ENCODE peak calls at places on chromosomes 7 and 10, in eight cellular contexts. One of them, this sample, is unnamed.

GRCh38 chr7:1736469-1736817 is 66.4 kb downstream of the ELFN1 start:
- DNase-seq in HepG2: no peak
- DNase-seq in endothelial cell of umbilical vein: no peak
- DNase-seq in GM12878: no peak
- DNase-seq in H1: no peak
- DNase-seq in A549: no peak
- DNase-seq in K562: no peak
- DNase-seq in HCT116: no peak
- DNase-seq in this sample: peak; percentile 85

GRCh38 chr7:151351967-151352366 is 10.4 kb downstream of the NUB1 start:
- DNase-seq in endothelial cell of umbilical vein: no peak
- DNase-seq in A549: no peak
- DNase-seq in GM12878: no peak
- DNase-seq in HCT116: no peak
- DNase-seq in HepG2: no peak
- DNase-seq in K562: no peak
- DNase-seq in H1: no peak
- DNase-seq in this sample: no peak

GRCh38 chr7:134890246-134891240 is 95.8 kb upstream of the AGBL3 start:
- DNase-seq in HCT116: no peak
- DNase-seq in H1: no peak
- DNase-seq in GM12878: no peak
- DNase-seq in K562: no peak
- DNase-seq in endothelial cell of umbilical vein: peak; percentile 59
- DNase-seq in HepG2: peak; percentile 32
- DNase-seq in A549: peak; percentile 49
- DNase-seq in this sample: no peak

GRCh38 chr10:88281592-88282268 is 301.4 kb downstream of the RNLS start:
- DNase-seq in endothelial cell of umbilical vein: peak; percentile 19
- DNase-seq in GM12878: no peak
- DNase-seq in A549: peak; percentile 16
- DNase-seq in K562: no peak
- DNase-seq in H1: no peak
- DNase-seq in HepG2: no peak
- DNase-seq in HCT116: no peak
- DNase-seq in this sample: peak; percentile 40

GRCh38 chr10:121154846-121155245 is 303.7 kb downstream of the WDR11 start:
- DNase-seq in HepG2: peak; percentile 72
- DNase-seq in HCT116: no peak
- DNase-seq in endothelial cell of umbilical vein: no peak
- DNase-seq in K562: no peak
- DNase-seq in A549: no peak
- DNase-seq in GM12878: no peak
- DNase-seq in H1: no peak
- DNase-seq in this sample: no peak

GRCh38 chr10:33215154-33215553 is 119.3 kb downstream of the NRP1 start:
- DNase-seq in HepG2: no peak
- DNase-seq in GM12878: no peak
- DNase-seq in endothelial cell of umbilical vein: no peak
- DNase-seq in H1: no peak
- DNase-seq in A549: no peak
- DNase-seq in HCT116: no peak
- DNase-seq in K562: no peak
- DNase-seq in this sample: no peak

GRCh38 chr7:70356324-70356797 is 758.1 kb downstream of the AUTS2 start:
- DNase-seq in K562: no peak
- DNase-seq in HepG2: no peak
- DNase-seq in endothelial cell of umbilical vein: no peak
- DNase-seq in GM12878: no peak
- DNase-seq in A549: no peak
- DNase-seq in HCT116: no peak
- DNase-seq in H1: no peak
- DNase-seq in this sample: no peak

GRCh38 chr10:5078781-5079180 is 15.4 kb upstream of the AKR1C3 start:
- DNase-seq in GM12878: no peak
- DNase-seq in endothelial cell of umbilical vein: no peak
- DNase-seq in K562: peak; percentile 62
- DNase-seq in H1: no peak
- DNase-seq in HepG2: no peak
- DNase-seq in A549: peak; percentile 87
- DNase-seq in HCT116: no peak
- DNase-seq in this sample: no peak

GRCh38 chr7:4500812-4501211 is 181.3 kb upstream of the FOXK1 start:
- DNase-seq in K562: no peak
- DNase-seq in A549: no peak
- DNase-seq in HCT116: no peak
- DNase-seq in H1: no peak
- DNase-seq in GM12878: no peak
- DNase-seq in HepG2: no peak
- DNase-seq in endothelial cell of umbilical vein: no peak
- DNase-seq in this sample: no peak

GRCh38 chr7:14048889-14049288 is 59.4 kb upstream of the ETV1 start:
- DNase-seq in HepG2: no peak
- DNase-seq in A549: no peak
- DNase-seq in K562: no peak
- DNase-seq in endothelial cell of umbilical vein: peak; percentile 1
- DNase-seq in H1: no peak
- DNase-seq in HCT116: no peak
- DNase-seq in GM12878: no peak
- DNase-seq in this sample: no peak

GRCh38 chr10:35909291-35909690 is 267.2 kb upstream of the FZD8 start:
- DNase-seq in HCT116: no peak
- DNase-seq in A549: no peak
- DNase-seq in GM12878: no peak
- DNase-seq in endothelial cell of umbilical vein: no peak
- DNase-seq in HepG2: no peak
- DNase-seq in H1: peak; percentile 39
- DNase-seq in K562: no peak
- DNase-seq in this sample: no peak

GRCh38 chr10:32983333-32983909 is 25.4 kb upstream of the ITGB1 start:
- DNase-seq in K562: no peak
- DNase-seq in GM12878: no peak
- DNase-seq in HepG2: peak; percentile 77
- DNase-seq in endothelial cell of umbilical vein: peak; percentile 86
- DNase-seq in A549: peak; percentile 88
- DNase-seq in HCT116: peak; percentile 84
- DNase-seq in H1: no peak
- DNase-seq in this sample: peak; percentile 71

GRCh38 chr10:49037187-49037586 is 78.1 kb downstream of the VSTM4 start:
- DNase-seq in HCT116: peak; percentile 3
- DNase-seq in K562: peak; percentile 68
- DNase-seq in GM12878: no peak
- DNase-seq in endothelial cell of umbilical vein: no peak
- DNase-seq in A549: no peak
- DNase-seq in H1: no peak
- DNase-seq in HepG2: no peak
- DNase-seq in this sample: peak; percentile 29

GRCh38 chr7:44881610-44882009 is 3.7 kb downstream of the PURB start:
- DNase-seq in K562: no peak
- DNase-seq in HCT116: no peak
- DNase-seq in H1: no peak
- DNase-seq in A549: no peak
- DNase-seq in endothelial cell of umbilical vein: peak; percentile 71
- DNase-seq in HepG2: no peak
- DNase-seq in GM12878: no peak
- DNase-seq in this sample: peak; percentile 74
- TF ChIP-seq POLR2A in K562: no peak
- TF ChIP-seq POLR2A in HCT116: no peak
- TF ChIP-seq POLR2A in H1: no peak
- TF ChIP-seq POLR2A in A549: no peak
- TF ChIP-seq POLR2A in endothelial cell of umbilical vein: no peak
- TF ChIP-seq POLR2A in HepG2: no peak
- TF ChIP-seq POLR2A in GM12878: no peak
- TF ChIP-seq POLR2A in this sample: no peak

GRCh38 chr10:17216217-17216900 is 11.7 kb upstream of the VIM start:
- DNase-seq in endothelial cell of umbilical vein: peak; percentile 98
- DNase-seq in H1: no peak
- DNase-seq in K562: peak; percentile 37
- DNase-seq in GM12878: peak; percentile 82
- DNase-seq in HCT116: peak; percentile 93
- DNase-seq in HepG2: peak; percentile 47
- DNase-seq in A549: peak; percentile 88
- DNase-seq in this sample: peak; percentile 92

GRCh38 chr10:17213646-17214349 is 12.3 kb upstream of the TRDMT1 start:
- DNase-seq in GM12878: no peak
- DNase-seq in K562: no peak
- DNase-seq in HCT116: no peak
- DNase-seq in HepG2: no peak
- DNase-seq in H1: no peak
- DNase-seq in endothelial cell of umbilical vein: peak; percentile 53
- DNase-seq in A549: peak; percentile 41
- DNase-seq in this sample: no peak

GRCh38 chr10:17215782-17216122 is 12.3 kb upstream of the VIM start:
- DNase-seq in A549: no peak
- DNase-seq in GM12878: no peak
- DNase-seq in HepG2: no peak
- DNase-seq in endothelial cell of umbilical vein: no peak
- DNase-seq in K562: no peak
- DNase-seq in H1: no peak
- DNase-seq in HCT116: no peak
- DNase-seq in this sample: no peak

GRCh38 chr10:17214486-17214885 is 13.0 kb upstream of the TRDMT1 start:
- DNase-seq in endothelial cell of umbilical vein: no peak
- DNase-seq in HCT116: no peak
- DNase-seq in K562: no peak
- DNase-seq in A549: no peak
- DNase-seq in H1: no peak
- DNase-seq in HepG2: no peak
- DNase-seq in GM12878: no peak
- DNase-seq in this sample: no peak

DNA sequence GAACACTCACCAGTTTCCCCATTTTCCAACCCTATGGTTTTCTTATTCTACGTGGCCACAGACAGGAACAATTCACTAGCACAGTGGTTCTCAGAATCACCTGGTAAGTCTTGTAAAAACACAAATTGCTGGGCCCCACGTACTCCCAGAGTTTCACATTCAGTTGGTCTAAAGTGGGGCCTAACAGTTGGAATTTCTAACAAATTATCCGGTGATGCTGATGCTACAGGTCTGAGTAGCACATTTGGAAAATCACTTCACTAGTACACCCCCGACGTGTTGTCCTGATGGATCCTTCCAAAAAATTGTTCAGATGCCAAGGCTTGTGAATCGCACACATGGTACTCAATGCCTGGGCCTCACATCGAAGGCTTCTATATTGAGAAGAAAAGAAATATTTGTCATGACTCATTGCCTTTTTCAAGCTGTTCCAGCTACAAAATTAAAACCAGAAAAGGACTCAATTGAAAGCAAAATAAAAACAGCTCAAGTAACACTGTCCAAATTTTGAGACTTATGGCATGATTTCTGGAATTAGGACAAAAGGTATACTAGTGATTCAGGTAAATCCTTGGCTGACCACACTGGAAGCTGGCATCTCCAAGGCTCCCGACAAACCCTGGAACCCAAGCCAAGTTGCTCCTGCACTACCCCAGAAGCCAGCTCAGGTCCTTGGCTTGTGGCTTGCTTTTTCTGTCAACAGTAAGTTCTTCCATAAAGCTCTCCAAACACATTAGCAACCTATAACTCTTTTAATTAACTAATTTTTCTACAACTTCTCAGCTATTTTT is 12.9 kb upstream of the VIM start:
- DNase-seq in GM12878: no peak
- DNase-seq in H1: no peak
- DNase-seq in A549: peak; percentile 75
- DNase-seq in HepG2: no peak
- DNase-seq in endothelial cell of umbilical vein: peak; percentile 60
- DNase-seq in HCT116: peak; percentile 83
- DNase-seq in K562: no peak
- DNase-seq in this sample: peak; percentile 52
- H3K4me3 ChIP-seq in GM12878: no peak overlapping the region
- H3K4me3 ChIP-seq in H1: no peak overlapping the region
- H3K4me3 ChIP-seq in A549: no peak overlapping the region
- H3K4me3 ChIP-seq in HepG2: no peak overlapping the region
- H3K4me3 ChIP-seq in endothelial cell of umbilical vein: no peak overlapping the region
- H3K4me3 ChIP-seq in HCT116: peak overlapping the region; percentile 10
- H3K4me3 ChIP-seq in K562: no peak overlapping the region
- H3K4me3 ChIP-seq in this sample: no peak overlapping the region

GRCh38 chr7:128890306-128891109 is 20.0 kb downstream of the KCP start:
- DNase-seq in H1: no peak
- DNase-seq in GM12878: no peak
- DNase-seq in A549: peak; percentile 44
- DNase-seq in K562: peak; percentile 91
- DNase-seq in HepG2: no peak
- DNase-seq in HCT116: no peak
- DNase-seq in endothelial cell of umbilical vein: no peak
- DNase-seq in this sample: no peak

GRCh38 chr7:128891942-128892269 is 18.6 kb downstream of the KCP start:
- DNase-seq in K562: no peak
- DNase-seq in endothelial cell of umbilical vein: no peak
- DNase-seq in HepG2: no peak
- DNase-seq in A549: no peak
- DNase-seq in GM12878: no peak
- DNase-seq in HCT116: no peak
- DNase-seq in H1: no peak
- DNase-seq in this sample: no peak

GRCh38 chr7:128892521-128893250 is 17.8 kb downstream of the KCP start:
- DNase-seq in K562: no peak
- DNase-seq in HCT116: no peak
- DNase-seq in GM12878: no peak
- DNase-seq in A549: no peak
- DNase-seq in HepG2: no peak
- DNase-seq in endothelial cell of umbilical vein: no peak
- DNase-seq in H1: no peak
- DNase-seq in this sample: no peak

GRCh38 chr7:128893251-128894100 is 17.0 kb downstream of the KCP start:
- DNase-seq in HCT116: peak; percentile 48
- DNase-seq in K562: no peak
- DNase-seq in HepG2: no peak
- DNase-seq in A549: no peak
- DNase-seq in H1: no peak
- DNase-seq in endothelial cell of umbilical vein: no peak
- DNase-seq in GM12878: no peak
- DNase-seq in this sample: no peak

GRCh38 chr7:128891110-128891941 is 19.2 kb downstream of the KCP start:
- DNase-seq in endothelial cell of umbilical vein: no peak
- DNase-seq in A549: no peak
- DNase-seq in K562: peak; percentile 88
- DNase-seq in H1: no peak
- DNase-seq in HCT116: no peak
- DNase-seq in HepG2: no peak
- DNase-seq in GM12878: no peak
- DNase-seq in this sample: no peak
- TF ChIP-seq MAX in endothelial cell of umbilical vein: no peak
- TF ChIP-seq MAX in A549: no peak
- TF ChIP-seq MAX in K562: no peak
- TF ChIP-seq MAX in H1: peak; percentile 62
- TF ChIP-seq MAX in HCT116: no peak
- TF ChIP-seq MAX in HepG2: no peak
- TF ChIP-seq MAX in GM12878: no peak
- TF ChIP-seq MAX in this sample: no peak

DNA sequence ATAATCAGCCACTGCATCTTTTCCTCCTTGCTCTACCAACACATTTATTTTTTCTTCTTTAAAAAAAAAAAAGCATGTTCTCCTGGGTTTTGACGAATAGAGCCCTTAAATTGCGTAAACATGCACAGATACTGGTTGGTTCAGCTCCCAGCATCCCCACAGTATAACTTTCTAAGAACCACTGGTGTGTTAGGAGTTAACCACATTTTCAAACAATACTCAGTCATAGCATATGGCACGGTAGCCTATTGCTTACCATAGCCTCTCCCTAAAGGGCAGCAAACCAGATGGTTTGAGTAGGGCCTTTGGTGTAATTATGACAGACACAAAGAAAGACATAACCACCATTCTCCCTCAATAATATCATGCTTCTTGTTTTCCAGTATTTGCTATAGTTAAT is 145.0 kb downstream of the LRRC4 start:
- DNase-seq in A549: no peak
- DNase-seq in K562: no peak
- DNase-seq in HCT116: no peak
- DNase-seq in H1: no peak
- DNase-seq in HepG2: no peak
- DNase-seq in GM12878: no peak
- DNase-seq in endothelial cell of umbilical vein: no peak
- DNase-seq in this sample: peak; percentile 21
- TF ChIP-seq POLR2A in A549: no peak
- TF ChIP-seq POLR2A in K562: no peak
- TF ChIP-seq POLR2A in HCT116: no peak
- TF ChIP-seq POLR2A in H1: no peak
- TF ChIP-seq POLR2A in HepG2: no peak
- TF ChIP-seq POLR2A in GM12878: no peak
- TF ChIP-seq POLR2A in endothelial cell of umbilical vein: no peak
- TF ChIP-seq POLR2A in this sample: no peak